ENCODE peak calls at places on chromosomes 11 and 22, in eight cellular contexts. R is OCI-LY7, E is uterus, K is cardiac muscle cell, G is fibroblast of villous mesenchyme, X is fibroblast of lung, M is endothelial cell of umbilical vein, F is CD14-positive monocyte. W is an unnamed sample.

GRCh38 chr22:40732996-40733292 is 53.7 kb downstream of the MCHR1 start:
- DNase-seq in F (no peak), K (no peak), E (no peak), R (no peak), M (no peak), X (no peak), G (no peak), W (no peak)

GRCh38 chr22:43561421-43562178 is 149.8 kb downstream of the MPPED1 start:
- DNase-seq in X (no peak), M (no peak), F (no peak), E (no peak), R (no peak), K (no peak), G (no peak), W (no peak)

GRCh38 chr11:47271328-47271727 is 1.4 kb downstream of the MADD start:
- DNase-seq in R (peak), F (no peak), E (no peak), X (no peak), G (no peak), M (no peak), K (no peak), W (no peak)

GRCh38 chr22:25736378-25737011 is 5.5 kb upstream of the MYO18B start:
- DNase-seq in F (no peak), M (no peak), R (no peak), X (no peak), G (no peak), E (no peak), K (no peak), W (no peak)

GRCh38 chr22:25482868-25483639 is 81.4 kb upstream of the GRK3 start:
- DNase-seq in R (no peak), M (no peak), F (no peak), E (no peak), G (no peak), K (no peak), X (no peak), W (no peak)

GRCh38 chr11:66047541-66048365 is 1.2 kb downstream of the GAL3ST3 start:
- DNase-seq in X (no peak), M (no peak), K (no peak), E (no peak), G (no peak), R (no peak), F (peak), W (no peak)

GRCh38 chr11:85717360-85717927 is 31.4 kb upstream of the CCDC89 start:
- DNase-seq in G (no peak), R (no peak), F (no peak), M (no peak), K (no peak), X (no peak), E (no peak), W (no peak)

GRCh38 chr11:62116458-62116857 is 7.4 kb upstream of the INCENP start:
- DNase-seq in X (no peak), F (no peak), G (no peak), M (no peak), E (no peak), K (no peak), R (no peak), W (no peak)

GRCh38 chr11:33027233-33027632 is 11.6 kb downstream of the DEPDC7 start:
- DNase-seq in K (no peak), F (no peak), R (no peak), G (no peak), E (no peak), M (no peak), X (no peak), W (no peak)

GRCh38 chr11:115552151-115552550 is 47.9 kb upstream of the CADM1 start:
- DNase-seq in E (no peak), R (no peak), K (no peak), F (no peak), G (no peak), M (no peak), X (no peak), W (no peak)

GRCh38 chr11:112837162-112837826 is 123.9 kb upstream of the NCAM1 start:
- DNase-seq in R (no peak), F (no peak), K (no peak), E (no peak), X (no peak), M (no peak), G (peak), W (no peak)

GRCh38 chr22:49761836-49762235 is 65.8 kb downstream of the BRD1 start:
- DNase-seq in M (no peak), X (no peak), K (no peak), G (no peak), E (no peak), R (no peak), F (no peak), W (no peak)

GRCh38 chr22:48703265-48703941 is 1124.3 kb downstream of the BRD1 start:
- DNase-seq in R (no peak), F (peak), E (no peak), G (no peak), X (no peak), M (no peak), K (no peak), W (no peak)

GRCh38 chr22:19853879-19854777 is 546 bp downstream of the GNB1L start:
- DNase-seq in G (peak), R (peak), K (no peak), F (peak), E (no peak), X (peak), M (no peak), W (no peak)

GRCh38 chr22:38959574-38959973 is 2.2 kb downstream of the APOBEC3A start:
- DNase-seq in M (no peak), F (no peak), G (no peak), K (no peak), X (no peak), R (no peak), E (no peak), W (no peak)

GRCh38 chr11:59815754-59816153 is 5.2 kb upstream of the MRPL16 start:
- DNase-seq in R (no peak), K (no peak), E (no peak), G (no peak), F (no peak), M (no peak), X (no peak), W (no peak)

GRCh38 chr11:33195391-33196190 is 34.3 kb upstream of the CSTF3 start:
- DNase-seq in R (no peak), F (peak), M (no peak), E (no peak), X (peak), G (peak), K (peak), W (no peak)

GRCh38 chr11:18731949-18732821 is 6.2 kb upstream of the IGSF22 start:
- DNase-seq in F (no peak), X (peak), M (peak), K (peak), R (peak), G (peak), E (peak), W (peak)

GRCh38 chr22:45441158-45441557 is 27.7 kb downstream of the RIBC2 start:
- DNase-seq in M (peak), K (peak), X (peak), G (peak), E (peak), R (peak), F (no peak), W (peak)

GRCh38 chr11:93034640-93035039 is 65.2 kb downstream of the MTNR1B start:
- DNase-seq in G (no peak), E (no peak), M (no peak), K (no peak), F (no peak), X (no peak), R (no peak), W (no peak)

GRCh38 chr22:26471522-26471921 is 12.1 kb downstream of the HPS4 start:
- DNase-seq in X (peak), E (no peak), K (no peak), F (no peak), R (no peak), G (peak), M (peak), W (no peak)

GRCh38 chr22:39527481-39527961 is 5.0 kb downstream of the RPS19BP1 start:
- DNase-seq in M (no peak), R (peak), X (no peak), F (no peak), K (no peak), G (no peak), E (no peak), W (no peak)

GRCh38 chr22:20653795-20654342 is 120.0 kb upstream of the SERPIND1 start:
- DNase-seq in M (no peak), K (no peak), X (no peak), G (no peak), F (no peak), E (no peak), R (no peak), W (no peak)

GRCh38 chr11:15307600-15307999 is 192.9 kb downstream of the INSC start:
- DNase-seq in F (no peak), X (no peak), K (no peak), R (no peak), E (no peak), G (no peak), M (no peak), W (no peak)

GRCh38 chr11:102010776-102011500 is 36.3 kb upstream of the CFAP300 start:
- DNase-seq in E (no peak), R (no peak), M (peak), F (no peak), G (peak), X (peak), K (peak), W (no peak)

GRCh38 chr11:128662960-128663359 is 30.9 kb upstream of the FLI1 start:
- DNase-seq in G (peak), R (peak), K (no peak), F (no peak), X (no peak), E (no peak), M (no peak), W (no peak)

GRCh38 chr11:1309498-1310314 is at the start of gene TOLLIP:
- DNase-seq in F (peak), K (peak), G (peak), R (peak), X (peak), E (peak), M (peak), W (peak)
- TF ChIP-seq CTCF in F (no peak), K (peak), G (peak), R (no peak), X (peak), E (peak), M (no peak), W (peak)

GRCh38 chr11:70423523-70424505 is 25.5 kb downstream of the CTTN start:
- DNase-seq in K (peak), R (no peak), X (peak), E (no peak), G (peak), M (no peak), F (peak), W (peak)

GRCh38 chr11:70421123-70421522 is 22.8 kb downstream of the CTTN start:
- DNase-seq in F (no peak), G (no peak), R (no peak), E (no peak), X (no peak), M (no peak), K (no peak), W (no peak)

GRCh38 chr11:70428701-70429427 is 30.5 kb downstream of the CTTN start:
- DNase-seq in K (no peak), F (no peak), R (no peak), E (no peak), G (no peak), M (no peak), X (no peak), W (no peak)

GRCh38 chr11:70422692-70423522 is 24.6 kb downstream of the CTTN start:
- DNase-seq in K (no peak), F (no peak), X (no peak), E (no peak), M (no peak), G (no peak), R (no peak), W (no peak)

DNA sequence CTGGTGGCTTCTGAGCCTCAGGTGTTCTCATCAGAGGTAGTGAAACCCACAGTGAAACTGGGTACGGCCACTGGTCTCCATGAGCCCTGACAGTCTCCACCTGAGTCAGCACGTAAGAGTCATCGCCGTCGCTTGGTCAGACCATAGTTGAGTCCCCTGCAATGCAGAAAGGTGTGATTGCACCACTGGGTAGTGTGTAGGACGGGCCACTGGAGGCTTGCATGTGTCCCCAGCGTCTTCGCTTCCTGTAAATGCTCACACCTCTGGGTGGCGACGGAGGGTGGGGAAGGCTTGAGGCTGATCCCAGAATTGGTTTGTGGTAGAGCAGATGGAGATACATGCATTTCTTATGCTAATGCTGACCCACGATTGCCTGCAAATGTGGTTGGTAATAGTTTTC is 26.4 kb downstream of the CTTN start:
- DNase-seq in F (no peak), K (no peak), E (no peak), G (no peak), X (no peak), R (no peak), M (no peak), W (peak)
- TF ChIP-seq CTCF in F (no peak), K (no peak), E (no peak), G (no peak), X (no peak), R (no peak), M (no peak), W (no peak)

DNA sequence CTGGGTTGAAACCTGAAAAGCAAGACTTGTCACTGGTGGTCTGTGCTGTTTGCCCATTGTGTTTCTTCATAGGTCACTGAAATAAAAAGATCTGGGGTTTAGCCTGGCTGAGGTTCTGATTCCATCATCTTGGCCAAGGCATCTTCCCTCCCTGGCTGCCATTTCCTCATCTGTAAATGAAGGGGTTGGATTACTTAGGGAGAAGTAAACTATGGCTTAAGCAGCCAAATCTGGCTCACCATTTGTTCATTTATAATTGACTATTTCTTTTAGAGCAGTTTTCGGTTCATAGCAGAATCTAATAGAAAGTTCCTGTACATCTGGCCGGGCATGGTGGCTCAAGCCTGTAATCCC is 52.3 kb upstream of the YWHAH start:
- DNase-seq in G (no peak), F (no peak), E (no peak), M (no peak), X (no peak), K (no peak), R (no peak), W (no peak)
- TF ChIP-seq CTCF in G (no peak), F (no peak), E (no peak), M (no peak), X (no peak), K (no peak), R (no peak), W (no peak)

DNA sequence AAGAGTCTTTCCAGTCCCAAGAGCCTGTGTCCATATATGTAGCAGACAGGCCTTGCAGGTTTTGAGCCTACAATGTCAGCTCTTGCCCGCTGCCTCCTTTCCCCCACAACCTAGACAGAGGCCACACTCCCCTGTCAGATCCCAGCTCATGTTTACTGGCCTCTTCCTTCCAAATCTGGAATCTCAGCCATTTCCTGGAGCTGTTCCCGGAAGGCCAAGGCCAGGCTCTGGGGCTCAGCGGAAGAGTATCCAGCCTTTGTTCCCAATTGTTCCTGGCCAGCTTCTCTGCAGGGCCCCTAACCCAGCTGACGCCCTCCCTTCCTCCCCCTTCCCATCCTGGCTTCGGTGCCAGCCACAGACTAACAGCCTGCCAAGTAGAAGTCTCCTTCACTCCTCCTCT is 1.0 kb upstream of the ROBO4 start:
- DNase-seq in M (peak), F (no peak), R (no peak), X (peak), K (peak), E (peak), G (peak), W (no peak)
- TF ChIP-seq CTCF in M (no peak), F (no peak), R (no peak), X (no peak), K (no peak), E (no peak), G (no peak), W (no peak)

GRCh38 chr11:113874920-113875413 is 405 bp downstream of the USP28 start:
- DNase-seq in G (peak), E (peak), M (peak), R (no peak), F (no peak), X (peak), K (no peak), W (no peak)
- TF ChIP-seq CTCF in G (no peak), E (peak), M (no peak), R (peak), F (no peak), X (no peak), K (no peak), W (no peak)

W was measured in GM20000.